ENCODE peak calls at places on chromosome 9, in six cellular contexts. B is H9, Z is H1, E is trophoblast cell, P is IMR-90, X is mesenchymal stem cell. A is an unnamed sample.

GRCh38 chr9:110731437-110732028 is 62.9 kb downstream of the MUSK start:
- DNase-seq in P (no peak), E (no peak), B (no peak), X (no peak), Z (no peak), A (no peak)

GRCh38 chr9:114893622-114894021 is 36.8 kb downstream of the TNFSF8 start:
- DNase-seq in X (peak; percentile 58), B (no peak), E (no peak), P (peak; percentile 55), Z (no peak), A (no peak)

GRCh38 chr9:127535834-127536233 is 76.2 kb upstream of the STXBP1 start:
- DNase-seq in B (no peak), X (peak; percentile 34), Z (no peak), E (peak; percentile 69), P (peak; percentile 55), A (no peak)

GRCh38 chr9:111440226-111440625 is 44.0 kb downstream of the ECPAS start:
- DNase-seq in X (no peak), Z (no peak), B (no peak), P (no peak), E (no peak), A (no peak)

GRCh38 chr9:114769664-114770063 is 36.2 kb downstream of the TNFSF15 start:
- DNase-seq in B (no peak), X (no peak), Z (no peak), P (peak; percentile 49), E (no peak), A (no peak)

GRCh38 chr9:135857371-135857786 is 50.0 kb downstream of the CAMSAP1 start:
- DNase-seq in X (peak; percentile 11), E (peak; percentile 45), B (no peak), P (peak; percentile 72), Z (no peak), A (no peak)

GRCh38 chr9:126984969-126985368 is 70.4 kb downstream of the RALGPS1 start:
- DNase-seq in B (no peak), X (peak; percentile 22), P (no peak), E (no peak), Z (no peak), A (no peak)

GRCh38 chr9:12722131-12722530 is 28.9 kb downstream of the TYRP1 start:
- DNase-seq in Z (no peak), P (no peak), B (no peak), E (peak; percentile 25), X (peak; percentile 22), A (no peak)

GRCh38 chr9:23731373-23731772 is 94.7 kb downstream of the ELAVL2 start:
- DNase-seq in Z (no peak), X (no peak), E (no peak), B (no peak), P (no peak), A (no peak)

GRCh38 chr9:134413890-134414731 is 87.9 kb downstream of the RXRA start:
- DNase-seq in B (no peak), P (peak; percentile 89), X (peak; percentile 87), E (peak; percentile 39), Z (no peak), A (no peak)

GRCh38 chr9:93452710-93453046 is 703 bp downstream of the FAM120AOS start:
- DNase-seq in E (peak; percentile 31), B (no peak), P (no peak), Z (no peak), X (no peak), A (no peak)

GRCh38 chr9:98575379-98576346 is 133.1 kb downstream of the GABBR2 start:
- DNase-seq in P (peak; percentile 88), Z (no peak), B (no peak), X (peak; percentile 47), E (no peak), A (no peak)

GRCh38 chr9:69078581-69078980 is 43.0 kb downstream of the FXN start:
- DNase-seq in X (no peak), E (no peak), B (no peak), P (no peak), Z (no peak), A (no peak)

GRCh38 chr9:133956520-133957076 is 35.5 kb downstream of the VAV2 start:
- DNase-seq in X (peak; percentile 73), P (peak; percentile 37), Z (no peak), E (peak; percentile 58), B (peak; percentile 69), A (no peak)

GRCh38 chr9:35826071-35826701 is 2.3 kb downstream of the FAM221B start:
- DNase-seq in P (peak; percentile 73), X (peak; percentile 78), B (peak; percentile 46), E (peak; percentile 74), Z (peak; percentile 58), A (peak; percentile 33)

GRCh38 chr9:128587453-128587852 is 35.1 kb downstream of the SPTAN1 start:
- DNase-seq in X (no peak), P (no peak), B (no peak), Z (no peak), E (no peak), A (no peak)

GRCh38 chr9:127053908-127054307 is 68.5 kb downstream of the ANGPTL2 start:
- DNase-seq in P (no peak), E (no peak), B (no peak), X (no peak), Z (no peak), A (no peak)

GRCh38 chr9:87337335-87338074 is 160.2 kb upstream of the DAPK1 start:
- DNase-seq in Z (no peak), X (peak; percentile 22), E (peak; percentile 98), B (peak; percentile 72), P (no peak), A (peak; percentile 31)

GRCh38 chr9:116152941-116153764 is 438 bp upstream of the PAPPA start:
- DNase-seq in B (peak; percentile 45), Z (no peak), P (peak; percentile 85), X (peak; percentile 92), E (peak; percentile 62), A (peak; percentile 36)

GRCh38 chr9:18985996-18986395 is 47.0 kb downstream of the SAXO1 start:
- DNase-seq in X (no peak), B (no peak), E (no peak), Z (no peak), P (no peak), A (no peak)

GRCh38 chr9:131300444-131300843 is 10.9 kb downstream of the PLPP7 start:
- DNase-seq in B (no peak), E (no peak), Z (no peak), P (no peak), X (no peak), A (no peak)

GRCh38 chr9:113963017-113963620 is 87.0 kb downstream of the ZNF618 start:
- DNase-seq in X (peak; percentile 55), Z (peak; percentile 75), B (peak; percentile 67), P (peak; percentile 49), E (peak; percentile 34), A (peak; percentile 30)

GRCh38 chr9:76638001-76638400 is 126.2 kb upstream of the PCA3 start:
- DNase-seq in X (no peak), P (no peak), Z (no peak), E (peak; percentile 93), B (no peak), A (no peak)

GRCh38 chr9:131762356-131762932 is 22.6 kb upstream of the RAPGEF1 start:
- DNase-seq in B (peak; percentile 90), X (peak; percentile 61), Z (peak; percentile 94), E (peak; percentile 76), P (peak; percentile 29), A (peak; percentile 72)

GRCh38 chr9:81032030-81032572 is 657.2 kb downstream of the TLE1 start:
- DNase-seq in B (no peak), Z (no peak), X (peak; percentile 91), E (peak; percentile 2), P (peak; percentile 89), A (no peak)

GRCh38 chr9:99046542-99047071 is 58.3 kb upstream of the TGFBR1 start:
- DNase-seq in X (peak; percentile 57), E (no peak), P (no peak), Z (no peak), B (no peak), A (no peak)

DNA sequence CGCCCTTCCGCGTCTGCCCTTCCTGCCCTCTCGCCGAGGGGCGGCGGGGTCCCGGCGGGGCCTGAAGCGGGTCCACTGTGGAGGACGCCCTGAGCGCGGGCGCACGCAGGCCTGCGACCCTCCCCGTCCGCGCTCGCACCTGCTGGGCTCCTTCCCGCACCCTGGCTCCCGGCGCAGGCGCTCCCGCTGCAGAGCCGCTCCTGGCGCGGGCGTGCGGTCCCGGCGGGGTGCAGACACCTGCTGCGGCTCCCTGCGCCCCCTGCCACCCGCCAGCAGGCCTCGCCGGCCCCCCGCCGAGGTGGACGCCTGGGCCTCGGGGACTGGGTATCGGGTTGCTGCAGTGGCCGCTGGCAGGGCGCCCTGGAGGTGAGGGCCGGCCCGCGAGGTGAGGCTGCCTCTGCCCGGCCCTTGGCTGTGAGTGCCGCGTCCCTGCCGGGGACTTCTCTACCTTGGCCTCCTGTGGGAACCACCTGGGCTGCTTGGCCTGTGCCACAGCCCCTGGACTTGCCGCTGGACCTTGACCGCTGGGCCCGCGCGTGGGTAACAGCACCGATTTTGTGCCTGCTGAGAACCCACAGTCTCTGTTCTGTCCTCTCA is 617 bp downstream of the ARRDC1 start:
- DNase-seq in E (peak; percentile 32), X (no peak), P (no peak), B (no peak), Z (no peak), A (no peak)
- H3K4ac ChIP-seq in E (peak overlapping the region; percentile 86), X (no peak overlapping the region), P (no peak overlapping the region), B (no peak overlapping the region), Z (peak overlapping the region; percentile 78), A (no peak overlapping the region)

GRCh38 chr9:72428329-72428728 is 63.3 kb upstream of the ZFAND5 start:
- DNase-seq in Z (no peak), P (peak; percentile 60), B (no peak), E (no peak), X (no peak), A (no peak)
- H3K14ac ChIP-seq in Z (no peak overlapping the region), P (no peak overlapping the region), B (no peak overlapping the region), E (no peak overlapping the region), X (no peak overlapping the region), A (no peak overlapping the region)

GRCh38 chr9:33455952-33456351 is 8.6 kb upstream of the AQP3 start:
- DNase-seq in Z (no peak), X (no peak), P (no peak), E (peak; percentile 37), B (no peak), A (no peak)

GRCh38 chr9:33453286-33453882 is 6.0 kb upstream of the AQP3 start:
- DNase-seq in B (no peak), Z (no peak), P (no peak), E (no peak), X (no peak), A (no peak)

GRCh38 chr9:33453999-33454660 is 6.7 kb upstream of the AQP3 start:
- DNase-seq in P (no peak), B (no peak), Z (no peak), E (no peak), X (no peak), A (no peak)

GRCh38 chr9:33450747-33451146 is 3.4 kb upstream of the AQP3 start:
- DNase-seq in E (no peak), B (no peak), P (no peak), X (no peak), Z (no peak), A (no peak)

GRCh38 chr9:33452828-33453271 is 5.5 kb upstream of the AQP3 start:
- DNase-seq in B (peak; percentile 92), Z (peak; percentile 88), X (peak; percentile 83), E (peak; percentile 76), P (peak; percentile 84), A (peak; percentile 73)
- H3K4ac ChIP-seq in B (no peak overlapping the region), Z (peak overlapping the region; percentile 9), X (peak overlapping the region; percentile 41), E (no peak overlapping the region), P (peak overlapping the region; percentile 74), A (no peak overlapping the region)

DNA sequence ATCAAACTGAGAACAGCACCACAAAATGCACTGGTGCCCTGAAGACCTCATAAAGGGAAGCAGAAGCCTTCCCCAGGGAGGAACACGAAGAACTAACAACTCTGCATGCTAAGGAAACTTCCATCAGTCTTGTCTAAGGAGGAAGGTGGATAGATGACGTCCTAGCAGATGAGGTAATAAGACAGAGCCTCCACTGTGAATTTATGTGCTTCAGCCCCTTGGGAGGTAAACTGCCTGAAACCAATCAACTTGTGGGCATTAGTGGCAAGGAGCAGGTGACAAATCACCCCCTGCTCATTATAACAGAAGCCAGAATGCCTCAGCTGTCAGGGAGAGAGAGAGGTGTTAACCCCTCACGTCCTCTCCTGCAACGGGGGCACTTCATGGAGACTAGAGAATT is 48.9 kb upstream of the SPIN1 start:
- DNase-seq in Z (no peak), B (no peak), X (no peak), P (no peak), E (no peak), A (no peak)
- H3K14ac ChIP-seq in Z (no peak overlapping the region), B (no peak overlapping the region), X (no peak overlapping the region), P (no peak overlapping the region), E (no peak overlapping the region), A (no peak overlapping the region)

A was measured in neuronal stem cell.